ENCODE peak calls at places on chromosomes 13 and 19, in five cellular contexts. R is tibial artery, E is cardiac muscle cell, Q is left ventricle myocardium inferior, F is astrocyte of the cerebellum. D is an unnamed sample.

GRCh38 chr13:54647275-54647674 is 1618.7 kb downstream of the OLFM4 start:
- DNase-seq in R (no peak), E (no peak), Q (no peak), F (no peak), D (no peak)

GRCh38 chr13:57857945-57858344 is 226.4 kb downstream of the PCDH17 start:
- DNase-seq in R (no peak), E (no peak), Q (no peak), F (no peak), D (no peak)

GRCh38 chr13:62119739-62120700 is 704.4 kb upstream of the PCDH20 start:
- DNase-seq in R (no peak), E (peak), Q (no peak), F (peak), D (no peak)

GRCh38 chr13:72023895-72024294 is 156.9 kb upstream of the DACH1 start:
- DNase-seq in R (no peak), E (no peak), Q (no peak), F (no peak), D (no peak)

GRCh38 chr13:50518791-50519201 is 324.7 kb downstream of the DLEU7 start:
- DNase-seq in R (peak), E (no peak), Q (no peak), F (no peak), D (peak)

GRCh38 chr13:32311188-32311897 is 3.8 kb downstream of the ZAR1L start:
- DNase-seq in R (no peak), E (no peak), Q (no peak), F (no peak), D (no peak)

GRCh38 chr19:13681509-13681908 is 82.8 kb upstream of the MRI1 start:
- DNase-seq in R (no peak), E (no peak), Q (no peak), F (no peak), D (no peak)

GRCh38 chr19:11887618-11888531 is at the start of gene ZNF69:
- DNase-seq in R (peak), E (peak), Q (peak), F (peak), D (peak)

GRCh38 chr13:25292301-25292700 is 5.0 kb upstream of the MTMR6 start:
- DNase-seq in R (no peak), E (no peak), Q (no peak), F (no peak), D (no peak)

GRCh38 chr13:60627071-60627686 is 230.2 kb downstream of the TDRD3 start:
- DNase-seq in R (no peak), E (peak), Q (no peak), F (peak), D (no peak)

GRCh38 chr13:91196958-91197357 is 150.5 kb upstream of the MIR17HG start:
- DNase-seq in R (no peak), E (no peak), Q (no peak), F (no peak), D (no peak)

GRCh38 chr19:45442927-45443461 is 19.3 kb upstream of the ERCC1 start:
- DNase-seq in R (peak), E (no peak), Q (peak), F (no peak), D (no peak)

GRCh38 chr13:102914629-102914935 is 68.8 kb downstream of the ERCC5 start:
- DNase-seq in R (no peak), E (no peak), Q (no peak), F (no peak), D (no peak)

GRCh38 chr19:27843861-27844260 is 1369.1 kb downstream of the UQCRFS1 start:
- DNase-seq in R (no peak), E (no peak), Q (no peak), F (no peak), D (no peak)
- TF ChIP-seq CTCF in R (no peak), E (no peak), Q (no peak), F (no peak), D (no peak)

DNA sequence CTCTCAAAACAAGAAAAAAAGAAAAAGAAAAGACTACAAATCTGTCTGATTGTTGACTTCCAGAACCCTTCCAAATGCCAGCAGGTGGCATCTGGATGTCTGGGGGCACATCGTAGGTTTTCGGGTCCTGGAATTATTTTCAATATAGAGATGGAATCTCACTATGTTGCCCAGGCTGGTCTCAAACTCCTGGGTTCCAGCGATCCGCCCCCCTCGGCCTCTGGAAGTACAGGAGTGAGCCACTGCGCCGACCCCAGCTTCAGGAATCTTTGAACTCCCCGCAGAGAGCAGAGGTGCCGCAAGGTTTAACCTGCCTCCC is 567 bp upstream of the B3GNT3 start:
- DNase-seq in R (no peak), E (no peak), Q (no peak), F (no peak), D (no peak)
- TF ChIP-seq CTCF in R (no peak), E (no peak), Q (no peak), F (no peak), D (no peak)

GRCh38 chr19:3526507-3527244 is 12.3 kb upstream of the TEKTIP1 start:
- DNase-seq in R (no peak), E (no peak), Q (no peak), F (no peak), D (no peak)

GRCh38 chr19:3527250-3527910 is 11.6 kb upstream of the TEKTIP1 start:
- DNase-seq in R (no peak), E (no peak), Q (no peak), F (no peak), D (no peak)

GRCh38 chr19:3530389-3530788 is 8.6 kb upstream of the TEKTIP1 start:
- DNase-seq in R (no peak), E (no peak), Q (no peak), F (no peak), D (no peak)

GRCh38 chr19:3528080-3528479 is 10.9 kb upstream of the TEKTIP1 start:
- DNase-seq in R (no peak), E (no peak), Q (no peak), F (no peak), D (no peak)

DNA sequence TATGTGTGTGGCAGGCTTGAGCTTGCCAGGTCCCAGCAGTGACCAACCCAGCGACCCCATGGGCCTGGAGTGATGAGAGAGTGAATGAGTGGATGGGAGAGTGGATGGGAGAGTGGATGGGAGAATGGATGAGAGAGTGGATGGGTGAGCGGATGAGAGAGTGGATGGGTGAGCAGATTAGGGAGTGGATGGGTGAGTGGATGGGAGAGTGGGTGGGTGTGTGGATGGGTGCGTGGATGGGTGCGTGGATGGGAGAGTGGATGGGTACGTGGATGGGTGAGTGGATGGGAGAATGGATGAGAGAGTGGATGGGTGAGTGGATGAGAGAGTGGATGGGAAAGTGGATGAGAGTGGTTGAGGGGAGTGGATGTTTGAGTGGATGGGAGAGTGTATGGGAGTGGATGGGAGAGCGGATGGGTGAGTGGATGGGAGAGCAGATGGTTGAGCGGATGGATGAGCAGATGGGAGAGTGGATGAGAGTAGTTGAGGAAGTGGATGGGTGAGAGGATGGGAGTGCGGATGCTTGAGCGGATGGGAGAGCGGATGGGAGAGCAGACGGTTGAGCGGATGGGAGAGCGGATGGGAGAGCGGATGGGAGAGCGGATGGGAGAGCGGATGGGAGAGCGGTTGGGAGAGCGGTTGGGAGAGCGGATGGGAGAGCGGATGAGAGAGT is 10.3 kb upstream of the TEKTIP1 start:
- DNase-seq in R (no peak), E (no peak), Q (no peak), F (no peak), D (no peak)
- TF ChIP-seq CTCF in R (no peak), E (no peak), Q (no peak), F (no peak), D (no peak)

GRCh38 chr19:29014857-29015436 is 198.0 kb downstream of the UQCRFS1 start:
- DNase-seq in R (no peak), E (no peak), Q (no peak), F (no peak), D (no peak)
- TF ChIP-seq CTCF in R (no peak), E (no peak), Q (no peak), F (no peak), D (no peak)

GRCh38 chr13:20566917-20567755 is at the start of gene IFT88:
- DNase-seq in R (peak), E (peak), Q (peak), F (peak), D (peak)
- TF ChIP-seq CTCF in R (no peak), E (no peak), Q (peak), F (no peak), D (no peak)

GRCh38 chr19:50416815-50417137 is 2.0 kb upstream of the SPIB start:
- DNase-seq in R (no peak), E (no peak), Q (no peak), F (no peak), D (no peak)
- TF ChIP-seq CTCF in R (no peak), E (no peak), Q (no peak), F (no peak), D (no peak)

GRCh38 chr19:15437355-15438123 is 12.2 kb downstream of the WIZ start:
- DNase-seq in R (no peak), E (no peak), Q (no peak), F (no peak), D (no peak)
- TF ChIP-seq CTCF in R (peak), E (no peak), Q (no peak), F (peak), D (no peak)